ENCODE peak calls at places on chromosomes 4 and X, in ten cellular contexts. One of them, this sample, is unnamed.

GRCh38 chr4:6342530-6343293 is 73.1 kb downstream of the WFS1 start:
- DNase-seq in Peyer's patch: no peak
- DNase-seq in astrocyte: peak
- DNase-seq in pancreas: no peak
- DNase-seq in HepG2: no peak
- DNase-seq in PC-9: no peak
- DNase-seq in spleen: peak
- DNase-seq in AG04450: no peak
- DNase-seq in OCI-LY7: no peak
- DNase-seq in body of pancreas: peak
- DNase-seq in this sample: no peak

GRCh38 chr4:7500404-7500803 is 65.7 kb upstream of the PSAPL1 start:
- DNase-seq in Peyer's patch: no peak
- DNase-seq in astrocyte: no peak
- DNase-seq in pancreas: no peak
- DNase-seq in HepG2: no peak
- DNase-seq in PC-9: no peak
- DNase-seq in spleen: no peak
- DNase-seq in AG04450: no peak
- DNase-seq in OCI-LY7: no peak
- DNase-seq in body of pancreas: no peak
- DNase-seq in this sample: no peak

GRCh38 chr4:28277931-28278330 is 1417.3 kb downstream of the STIM2 start:
- DNase-seq in Peyer's patch: no peak
- DNase-seq in astrocyte: no peak
- DNase-seq in pancreas: no peak
- DNase-seq in HepG2: no peak
- DNase-seq in PC-9: peak
- DNase-seq in spleen: no peak
- DNase-seq in AG04450: no peak
- DNase-seq in OCI-LY7: no peak
- DNase-seq in body of pancreas: no peak
- DNase-seq in this sample: no peak

GRCh38 chr4:154529737-154530136 is 20.5 kb downstream of the PLRG1 start:
- DNase-seq in Peyer's patch: no peak
- DNase-seq in astrocyte: peak
- DNase-seq in pancreas: no peak
- DNase-seq in HepG2: no peak
- DNase-seq in PC-9: no peak
- DNase-seq in spleen: no peak
- DNase-seq in AG04450: no peak
- DNase-seq in OCI-LY7: no peak
- DNase-seq in body of pancreas: no peak
- DNase-seq in this sample: peak

GRCh38 chr4:55311792-55312490 is 34.1 kb upstream of the SRD5A3 start:
- DNase-seq in Peyer's patch: no peak
- DNase-seq in astrocyte: no peak
- DNase-seq in pancreas: no peak
- DNase-seq in HepG2: no peak
- DNase-seq in PC-9: no peak
- DNase-seq in spleen: no peak
- DNase-seq in AG04450: no peak
- DNase-seq in OCI-LY7: no peak
- DNase-seq in body of pancreas: no peak
- DNase-seq in this sample: no peak

GRCh38 chrX:11351375-11352295 is 58.4 kb downstream of the AMELX start:
- DNase-seq in Peyer's patch: peak
- DNase-seq in astrocyte: peak
- DNase-seq in pancreas: no peak
- DNase-seq in HepG2: no peak
- DNase-seq in PC-9: no peak
- DNase-seq in spleen: peak
- DNase-seq in AG04450: peak
- DNase-seq in OCI-LY7: no peak
- DNase-seq in body of pancreas: peak
- DNase-seq in this sample: no peak

GRCh38 chr4:152460488-152460887 is 75.4 kb downstream of the FBXW7 start:
- DNase-seq in Peyer's patch: no peak
- DNase-seq in astrocyte: peak
- DNase-seq in pancreas: no peak
- DNase-seq in HepG2: peak
- DNase-seq in PC-9: no peak
- DNase-seq in spleen: no peak
- DNase-seq in AG04450: peak
- DNase-seq in OCI-LY7: peak
- DNase-seq in body of pancreas: no peak
- DNase-seq in this sample: no peak

GRCh38 chr4:123342498-123342897 is 54.1 kb upstream of the SPRY1 start:
- DNase-seq in Peyer's patch: no peak
- DNase-seq in astrocyte: no peak
- DNase-seq in pancreas: no peak
- DNase-seq in HepG2: peak
- DNase-seq in PC-9: no peak
- DNase-seq in spleen: no peak
- DNase-seq in AG04450: no peak
- DNase-seq in OCI-LY7: no peak
- DNase-seq in body of pancreas: no peak
- DNase-seq in this sample: no peak

GRCh38 chrX:151174581-151175282 is 1.7 kb upstream of the GPR50 start:
- DNase-seq in Peyer's patch: no peak
- DNase-seq in astrocyte: no peak
- DNase-seq in pancreas: no peak
- DNase-seq in HepG2: no peak
- DNase-seq in PC-9: no peak
- DNase-seq in spleen: no peak
- DNase-seq in AG04450: no peak
- DNase-seq in OCI-LY7: no peak
- DNase-seq in body of pancreas: no peak
- DNase-seq in this sample: no peak

GRCh38 chrX:50638123-50638522 is 167.5 kb upstream of the DGKK start:
- DNase-seq in Peyer's patch: no peak
- DNase-seq in astrocyte: no peak
- DNase-seq in pancreas: no peak
- DNase-seq in HepG2: no peak
- DNase-seq in PC-9: no peak
- DNase-seq in spleen: no peak
- DNase-seq in AG04450: no peak
- DNase-seq in OCI-LY7: no peak
- DNase-seq in body of pancreas: no peak
- DNase-seq in this sample: no peak

GRCh38 chrX:102976793-102977495 is 39.9 kb downstream of the RAB40AL start:
- DNase-seq in Peyer's patch: no peak
- DNase-seq in astrocyte: peak
- DNase-seq in pancreas: peak
- DNase-seq in HepG2: no peak
- DNase-seq in PC-9: peak
- DNase-seq in spleen: no peak
- DNase-seq in AG04450: no peak
- DNase-seq in OCI-LY7: no peak
- DNase-seq in body of pancreas: peak
- DNase-seq in this sample: peak

GRCh38 chr4:87073187-87073569 is 138.4 kb downstream of the AFF1 start:
- DNase-seq in Peyer's patch: no peak
- DNase-seq in astrocyte: no peak
- DNase-seq in pancreas: no peak
- DNase-seq in HepG2: peak
- DNase-seq in PC-9: no peak
- DNase-seq in spleen: no peak
- DNase-seq in AG04450: no peak
- DNase-seq in OCI-LY7: peak
- DNase-seq in body of pancreas: no peak
- DNase-seq in this sample: no peak

GRCh38 chrX:24190500-24191156 is 41.1 kb downstream of the ZFX start:
- DNase-seq in Peyer's patch: no peak
- DNase-seq in astrocyte: peak
- DNase-seq in pancreas: peak
- DNase-seq in HepG2: peak
- DNase-seq in PC-9: no peak
- DNase-seq in spleen: no peak
- DNase-seq in AG04450: peak
- DNase-seq in OCI-LY7: no peak
- DNase-seq in body of pancreas: peak
- DNase-seq in this sample: no peak

GRCh38 chr4:56976283-56976877 is 1.0 kb downstream of the NOA1 start:
- DNase-seq in Peyer's patch: no peak
- DNase-seq in astrocyte: no peak
- DNase-seq in pancreas: peak
- DNase-seq in HepG2: peak
- DNase-seq in PC-9: no peak
- DNase-seq in spleen: no peak
- DNase-seq in AG04450: no peak
- DNase-seq in OCI-LY7: peak
- DNase-seq in body of pancreas: no peak
- DNase-seq in this sample: no peak

GRCh38 chr4:16259531-16260246 is 33.4 kb upstream of the TAPT1 start:
- DNase-seq in Peyer's patch: no peak
- DNase-seq in astrocyte: peak
- DNase-seq in pancreas: no peak
- DNase-seq in HepG2: no peak
- DNase-seq in PC-9: no peak
- DNase-seq in spleen: no peak
- DNase-seq in AG04450: no peak
- DNase-seq in OCI-LY7: no peak
- DNase-seq in body of pancreas: no peak
- DNase-seq in this sample: no peak

GRCh38 chr4:1477045-1477905 is 71.0 kb upstream of the NKX1-1 start:
- DNase-seq in Peyer's patch: no peak
- DNase-seq in astrocyte: no peak
- DNase-seq in pancreas: no peak
- DNase-seq in HepG2: no peak
- DNase-seq in PC-9: no peak
- DNase-seq in spleen: peak
- DNase-seq in AG04450: no peak
- DNase-seq in OCI-LY7: no peak
- DNase-seq in body of pancreas: no peak
- DNase-seq in this sample: no peak

GRCh38 chr4:83582289-83582756 is 46.4 kb downstream of the GPAT3 start:
- DNase-seq in Peyer's patch: peak
- DNase-seq in astrocyte: peak
- DNase-seq in pancreas: peak
- DNase-seq in HepG2: no peak
- DNase-seq in PC-9: no peak
- DNase-seq in spleen: no peak
- DNase-seq in AG04450: no peak
- DNase-seq in OCI-LY7: peak
- DNase-seq in body of pancreas: peak
- DNase-seq in this sample: peak
- TF ChIP-seq CTCF in Peyer's patch: no peak
- TF ChIP-seq CTCF in astrocyte: no peak
- TF ChIP-seq CTCF in pancreas: no peak
- TF ChIP-seq CTCF in HepG2: peak
- TF ChIP-seq CTCF in PC-9: no peak
- TF ChIP-seq CTCF in spleen: no peak
- TF ChIP-seq CTCF in AG04450: no peak
- TF ChIP-seq CTCF in OCI-LY7: peak
- TF ChIP-seq CTCF in body of pancreas: no peak
- TF ChIP-seq CTCF in this sample: no peak

DNA sequence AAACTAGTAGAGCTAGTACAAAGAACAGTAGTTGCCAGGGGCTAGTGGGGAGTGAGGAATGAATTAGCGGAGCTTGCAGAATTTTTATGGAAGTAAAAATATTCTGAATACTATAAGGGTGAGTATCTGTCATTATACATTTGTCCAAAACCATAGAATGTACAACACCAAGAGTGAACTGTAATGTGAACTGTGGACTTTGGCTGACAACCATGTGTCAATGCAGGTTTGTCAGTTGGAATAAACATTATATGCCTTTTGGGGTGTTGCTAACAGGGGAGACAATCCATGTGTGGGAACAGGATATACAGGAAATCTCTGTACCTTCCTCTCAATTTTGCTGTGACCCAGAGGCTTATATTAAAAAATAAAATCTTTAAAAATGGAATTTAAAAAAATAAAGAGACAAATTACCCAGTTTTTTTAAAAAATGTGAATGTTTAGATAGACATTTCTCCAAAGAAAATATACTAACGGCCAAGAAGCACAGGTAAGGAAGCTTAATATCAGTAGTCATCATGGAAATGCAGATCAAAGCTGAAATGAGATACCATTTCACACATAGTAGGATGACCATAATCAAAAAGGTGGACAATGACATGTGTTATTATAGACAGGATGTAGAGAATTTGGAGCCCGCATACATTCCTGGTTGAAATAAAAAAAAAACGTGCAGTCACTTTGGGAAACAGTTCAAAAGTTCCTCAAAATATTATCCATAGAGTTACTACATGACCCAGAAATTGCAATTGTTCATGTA is 899.8 kb downstream of the RAB28 start:
- DNase-seq in Peyer's patch: no peak
- DNase-seq in astrocyte: no peak
- DNase-seq in pancreas: no peak
- DNase-seq in HepG2: no peak
- DNase-seq in PC-9: no peak
- DNase-seq in spleen: no peak
- DNase-seq in AG04450: no peak
- DNase-seq in OCI-LY7: no peak
- DNase-seq in body of pancreas: no peak
- DNase-seq in this sample: no peak
- H3K27ac ChIP-seq in Peyer's patch: no peak
- H3K27ac ChIP-seq in astrocyte: no peak
- H3K27ac ChIP-seq in pancreas: no peak
- H3K27ac ChIP-seq in HepG2: no peak
- H3K27ac ChIP-seq in PC-9: no peak
- H3K27ac ChIP-seq in spleen: no peak
- H3K27ac ChIP-seq in AG04450: no peak
- H3K27ac ChIP-seq in OCI-LY7: no peak
- H3K27ac ChIP-seq in body of pancreas: no peak
- H3K27ac ChIP-seq in this sample: no peak

DNA sequence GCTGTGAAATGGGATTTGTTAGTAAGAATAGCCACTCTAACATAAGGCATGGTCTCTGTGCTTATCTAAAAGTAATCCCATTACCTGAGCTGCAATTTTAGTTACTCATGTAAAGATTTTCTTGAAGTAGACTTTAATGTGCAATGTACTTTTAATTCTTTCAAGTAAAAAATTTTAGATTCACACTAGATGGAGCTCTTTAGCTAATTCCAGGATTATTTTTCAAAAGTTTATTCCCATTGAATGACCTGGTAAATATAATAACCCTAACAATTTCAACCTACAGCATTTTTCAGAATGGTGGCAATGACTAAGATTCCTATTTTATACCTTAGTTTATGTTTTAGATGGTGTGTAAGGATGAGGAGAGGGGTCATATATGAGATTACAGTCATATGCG is 18.1 kb downstream of the USP38 start:
- DNase-seq in Peyer's patch: no peak
- DNase-seq in astrocyte: no peak
- DNase-seq in pancreas: no peak
- DNase-seq in HepG2: no peak
- DNase-seq in PC-9: no peak
- DNase-seq in spleen: no peak
- DNase-seq in AG04450: no peak
- DNase-seq in OCI-LY7: no peak
- DNase-seq in body of pancreas: no peak
- DNase-seq in this sample: no peak
- TF ChIP-seq CTCF in Peyer's patch: peak
- TF ChIP-seq CTCF in astrocyte: peak
- TF ChIP-seq CTCF in pancreas: no peak
- TF ChIP-seq CTCF in HepG2: no peak
- TF ChIP-seq CTCF in PC-9: peak
- TF ChIP-seq CTCF in spleen: no peak
- TF ChIP-seq CTCF in AG04450: peak
- TF ChIP-seq CTCF in OCI-LY7: peak
- TF ChIP-seq CTCF in body of pancreas: peak
- TF ChIP-seq CTCF in this sample: peak

GRCh38 chr4:37693450-37694190 is 7.4 kb upstream of the RELL1 start:
- DNase-seq in Peyer's patch: no peak
- DNase-seq in astrocyte: peak
- DNase-seq in pancreas: no peak
- DNase-seq in HepG2: no peak
- DNase-seq in PC-9: peak
- DNase-seq in spleen: no peak
- DNase-seq in AG04450: peak
- DNase-seq in OCI-LY7: no peak
- DNase-seq in body of pancreas: no peak
- DNase-seq in this sample: peak
- H3K27ac ChIP-seq in Peyer's patch: no peak
- H3K27ac ChIP-seq in astrocyte: peak
- H3K27ac ChIP-seq in pancreas: no peak
- H3K27ac ChIP-seq in HepG2: no peak
- H3K27ac ChIP-seq in PC-9: no peak
- H3K27ac ChIP-seq in spleen: no peak
- H3K27ac ChIP-seq in AG04450: peak
- H3K27ac ChIP-seq in OCI-LY7: no peak
- H3K27ac ChIP-seq in body of pancreas: no peak
- H3K27ac ChIP-seq in this sample: peak

This sample was measured in RWPE1.